ENCODE peak calls at places on chromosome 6, in eight cellular contexts. H, A, O, P, R, I, E and X are unnamed samples.

GRCh38 chr6:157989541-157990289 is 8.1 kb downstream of the SYNJ2 start:
- DNase-seq in P (peak), R (peak), H (peak), I (peak), E (no peak), A (no peak), O (no peak), X (peak)

GRCh38 chr6:33297406-33297955 is 1.3 kb downstream of the RGL2 start:
- DNase-seq in A (no peak), I (no peak), R (no peak), H (peak), P (no peak), E (no peak), O (no peak), X (no peak)

GRCh38 chr6:112618796-112619195 is 271.7 kb downstream of the RFPL4B start:
- DNase-seq in A (no peak), H (peak), R (no peak), O (peak), P (no peak), I (peak), E (no peak), X (peak)

GRCh38 chr6:146775227-146775626 is 176.5 kb downstream of the ADGB start:
- DNase-seq in H (no peak), E (no peak), O (peak), I (peak), P (no peak), R (peak), A (no peak), X (no peak)

GRCh38 chr6:16752206-16752867 is 8.9 kb downstream of the ATXN1 start:
- DNase-seq in H (no peak), O (no peak), E (no peak), A (no peak), R (peak), I (peak), P (peak), X (no peak)

GRCh38 chr6:112241820-112242443 is 12.4 kb downstream of the LAMA4 start:
- DNase-seq in H (no peak), I (no peak), O (no peak), A (no peak), P (no peak), R (no peak), E (no peak), X (no peak)

GRCh38 chr6:10307028-10307427 is 107.8 kb downstream of the TFAP2A start:
- DNase-seq in P (no peak), O (no peak), E (no peak), I (no peak), A (no peak), H (no peak), R (no peak), X (no peak)

GRCh38 chr6:130981409-130981808 is 81.6 kb downstream of the EPB41L2 start:
- DNase-seq in P (no peak), I (peak), H (no peak), O (no peak), R (peak), A (no peak), E (no peak), X (no peak)

GRCh38 chr6:122649701-122650100 is 39.5 kb downstream of the PKIB start:
- DNase-seq in R (no peak), E (no peak), I (peak), H (no peak), P (no peak), A (no peak), O (no peak), X (no peak)

GRCh38 chr6:155943635-155944034 is 488.0 kb upstream of the NOX3 start:
- DNase-seq in I (peak), P (no peak), H (no peak), R (peak), A (no peak), O (no peak), E (no peak), X (no peak)

GRCh38 chr6:54907316-54907715 is 60.7 kb downstream of the FAM83B start:
- DNase-seq in P (no peak), E (no peak), R (no peak), A (no peak), O (no peak), I (no peak), H (no peak), X (no peak)

GRCh38 chr6:119757467-119757866 is 407.9 kb upstream of the MAN1A1 start:
- DNase-seq in O (no peak), A (no peak), P (no peak), I (no peak), H (no peak), R (no peak), E (no peak), X (no peak)

GRCh38 chr6:35419431-35419830 is 32.7 kb upstream of the FANCE start:
- DNase-seq in O (peak), E (no peak), A (no peak), I (peak), R (peak), H (no peak), P (no peak), X (no peak)

GRCh38 chr6:142030115-142030619 is 102.6 kb upstream of the GJE1 start:
- DNase-seq in H (peak), O (no peak), I (peak), E (no peak), R (peak), P (no peak), A (no peak), X (no peak)

GRCh38 chr6:139570166-139570565 is 195.7 kb upstream of the CITED2 start:
- DNase-seq in P (no peak), H (no peak), A (no peak), O (no peak), R (no peak), E (no peak), I (peak), X (no peak)

GRCh38 chr6:41092421-41093140 is 19.8 kb downstream of the NFYA start:
- DNase-seq in R (peak), A (no peak), O (peak), H (no peak), I (peak), E (no peak), P (no peak), X (no peak)

GRCh38 chr6:150547511-150548222 is 52.0 kb upstream of the PLEKHG1 start:
- DNase-seq in O (no peak), P (no peak), E (no peak), R (no peak), A (no peak), I (no peak), H (no peak), X (no peak)

GRCh38 chr6:34223964-34224940 is 12.4 kb upstream of the HMGA1 start:
- DNase-seq in R (peak), O (peak), I (peak), P (peak), E (peak), H (peak), A (peak), X (peak)

GRCh38 chr6:75272145-75272840 is 12.3 kb downstream of the TMEM30A start:
- DNase-seq in I (peak), R (peak), O (no peak), A (no peak), E (no peak), P (no peak), H (no peak), X (no peak)

GRCh38 chr6:14321992-14322772 is 204.6 kb downstream of the CD83 start:
- DNase-seq in E (no peak), A (no peak), P (no peak), H (peak), R (peak), O (peak), I (no peak), X (no peak)

GRCh38 chr6:35980991-35981645 is 43.3 kb downstream of the SLC26A8 start:
- DNase-seq in O (no peak), R (no peak), A (no peak), H (no peak), I (no peak), E (no peak), P (no peak), X (no peak)

GRCh38 chr6:160851031-160851430 is 140.5 kb upstream of the MAP3K4 start:
- DNase-seq in H (no peak), P (no peak), R (no peak), E (no peak), I (no peak), O (no peak), A (no peak), X (no peak)

GRCh38 chr6:103273048-103273447 is 1586.7 kb downstream of the HACE1 start:
- DNase-seq in E (no peak), I (no peak), P (no peak), A (no peak), R (peak), H (no peak), O (peak), X (no peak)

GRCh38 chr6:134111062-134111677 is 58.7 kb upstream of the SLC2A12 start:
- DNase-seq in R (peak), O (peak), A (no peak), P (peak), H (peak), I (peak), E (no peak), X (peak)

GRCh38 chr6:37920667-37921066 is 101.1 kb downstream of the ZFAND3 start:
- DNase-seq in R (no peak), I (no peak), A (no peak), E (no peak), O (no peak), H (no peak), P (no peak), X (no peak)

GRCh38 chr6:153024401-153025017 is 22.0 kb upstream of the MTRF1L start:
- DNase-seq in O (peak), P (no peak), E (no peak), H (peak), R (peak), I (peak), A (peak), X (peak)

GRCh38 chr6:36290668-36291620 is 21.1 kb downstream of the PNPLA1 start:
- DNase-seq in P (peak), R (peak), E (no peak), O (peak), I (peak), H (peak), A (no peak), X (no peak)

GRCh38 chr6:44092312-44092884 is 34.9 kb downstream of the MRPL14 start:
- DNase-seq in P (no peak), H (no peak), R (no peak), A (no peak), I (no peak), O (no peak), E (no peak), X (no peak)

GRCh38 chr6:164014716-164015484 is 600.4 kb downstream of the QKI start:
- DNase-seq in A (no peak), E (no peak), O (no peak), H (no peak), I (no peak), P (no peak), R (no peak), X (no peak)

GRCh38 chr6:135147637-135148592 is 33.2 kb upstream of the MYB start:
- DNase-seq in H (no peak), A (no peak), P (no peak), I (no peak), O (no peak), R (peak), E (no peak), X (no peak)

GRCh38 chr6:36487698-36488097 is 44.9 kb downstream of the KCTD20 start:
- DNase-seq in E (no peak), I (peak), A (no peak), O (no peak), H (no peak), R (peak), P (no peak), X (no peak)

GRCh38 chr6:47180633-47181032 is 129.1 kb downstream of the TNFRSF21 start:
- DNase-seq in P (peak), H (no peak), R (peak), O (no peak), I (peak), E (no peak), A (no peak), X (peak)

GRCh38 chr6:1024587-1024986 is 287.3 kb upstream of the FOXQ1 start:
- DNase-seq in I (peak), H (no peak), A (no peak), P (peak), O (no peak), R (peak), E (no peak), X (no peak)

GRCh38 chr6:30814137-30815084 is 69.9 kb upstream of the DDR1 start:
- DNase-seq in O (peak), E (peak), I (peak), R (peak), A (peak), P (peak), H (peak), X (no peak)

GRCh38 chr6:31740397-31741223 is 805 bp downstream of the MSH5 start:
- DNase-seq in R (no peak), A (no peak), I (no peak), P (no peak), E (no peak), O (no peak), H (peak), X (no peak)

GRCh38 chr6:13554929-13555333 is 19.5 kb upstream of the SIRT5 start:
- DNase-seq in R (peak), H (no peak), A (no peak), O (no peak), P (peak), I (peak), E (peak), X (no peak)

GRCh38 chr6:153145591-153145990 is 14.5 kb upstream of the RGS17 start:
- DNase-seq in H (no peak), O (no peak), R (no peak), E (no peak), I (no peak), A (no peak), P (no peak), X (no peak)